ENCODE peak calls at places on chromosomes 2 and 18, in seven cellular contexts. K, I, D, N, O, H and L are unnamed samples.

GRCh38 chr2:192827735-192828134 is 633.0 kb upstream of the TMEFF2 start:
- DNase-seq in H (peak; percentile 44), O (no peak), N (no peak), D (no peak), I (no peak), K (no peak), L (no peak)

GRCh38 chr2:85792783-85793441 is 39.1 kb downstream of the ATOH8 start:
- DNase-seq in N (no peak), O (peak; percentile 88), I (no peak), K (peak; percentile 60), D (no peak), H (peak; percentile 60), L (no peak)

GRCh38 chr18:12328179-12328823 is 20.3 kb downstream of the TUBB6 start:
- DNase-seq in D (no peak), I (no peak), O (no peak), N (no peak), K (no peak), H (no peak), L (no peak)

GRCh38 chr2:165601866-165602636 is 132.6 kb downstream of the CSRNP3 start:
- DNase-seq in H (no peak), K (no peak), I (no peak), D (no peak), O (peak; percentile 81), N (no peak), L (no peak)

GRCh38 chr2:119282966-119283511 is 59.4 kb downstream of the STEAP3 start:
- DNase-seq in H (peak; percentile 57), O (no peak), K (no peak), I (peak; percentile 60), D (peak; percentile 79), N (no peak), L (peak; percentile 68)

GRCh38 chr2:156343940-156344301 is 11.4 kb upstream of the NR4A2 start:
- DNase-seq in I (no peak), H (no peak), N (no peak), O (no peak), K (no peak), D (no peak), L (no peak)

GRCh38 chr2:237540823-237541222 is 25.6 kb upstream of the PRLH start:
- DNase-seq in O (peak; percentile 40), D (peak; percentile 82), K (peak; percentile 87), H (no peak), N (no peak), I (peak; percentile 77), L (peak; percentile 21)

GRCh38 chr2:239227661-239228371 is 173.0 kb downstream of the HDAC4 start:
- DNase-seq in N (no peak), I (no peak), K (peak; percentile 93), H (no peak), D (peak; percentile 26), O (peak; percentile 28), L (peak; percentile 35)

GRCh38 chr18:78927616-78928015 is 52.0 kb upstream of the SALL3 start:
- DNase-seq in K (no peak), H (no peak), O (no peak), D (no peak), N (no peak), I (no peak), L (no peak)

GRCh38 chr2:152405206-152406118 is 70.5 kb downstream of the FMNL2 start:
- DNase-seq in K (no peak), N (no peak), H (no peak), D (no peak), I (no peak), O (no peak), L (no peak)

GRCh38 chr2:113886479-113887383 is 3.2 kb upstream of the ACTR3 start:
- DNase-seq in H (no peak), I (peak; percentile 24), N (peak; percentile 91), K (no peak), D (peak; percentile 55), O (peak; percentile 83), L (no peak)

GRCh38 chr18:49869354-49869753 is 56.0 kb upstream of the ACAA2 start:
- DNase-seq in O (no peak), K (no peak), I (no peak), N (no peak), D (no peak), H (no peak), L (no peak)

GRCh38 chr2:166521155-166521554 is 27.1 kb upstream of the SCN7A start:
- DNase-seq in H (no peak), K (no peak), O (no peak), I (no peak), N (no peak), D (no peak), L (no peak)

GRCh38 chr2:98664323-98664722 is 55.9 kb downstream of the UNC50 start:
- DNase-seq in K (no peak), D (no peak), H (no peak), N (no peak), I (no peak), O (no peak), L (no peak)

GRCh38 chr2:189851174-189851826 is 67.0 kb downstream of the PMS1 start:
- DNase-seq in I (no peak), O (no peak), N (no peak), D (no peak), K (no peak), H (no peak), L (no peak)

GRCh38 chr2:47147011-47147410 is 8.1 kb downstream of the STPG4 start:
- DNase-seq in I (no peak), N (no peak), H (no peak), K (no peak), D (no peak), O (no peak), L (no peak)

GRCh38 chr18:26442139-26442538 is 106.2 kb downstream of the KCTD1 start:
- DNase-seq in I (no peak), O (peak; percentile 36), H (no peak), D (no peak), K (no peak), N (no peak), L (no peak)

DNA sequence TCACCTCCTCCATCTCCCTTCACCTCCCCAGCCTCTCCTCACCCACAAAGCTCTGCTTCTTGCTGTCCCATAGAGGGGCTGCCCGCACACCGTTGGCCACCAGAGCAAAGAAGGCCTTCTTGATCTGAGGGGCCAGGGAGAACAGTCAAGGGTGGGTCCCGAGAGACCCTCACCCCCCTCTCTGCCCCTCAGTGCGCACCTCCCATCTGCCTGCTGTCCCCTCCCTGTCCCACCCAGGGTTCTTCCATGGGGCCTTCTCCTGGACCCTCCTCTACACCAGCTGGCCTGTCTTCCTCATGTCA is 3.2 kb downstream of the PRKAG3 start:
- DNase-seq in K (no peak), O (no peak), D (no peak), N (no peak), I (no peak), H (no peak), L (no peak)
- H3K4me1 ChIP-seq in K (peaks cover 58% of the 10 kb centered on the region), O (no peaks in the 10 kb centered on the region), D (peaks cover 5% of the 10 kb centered on the region), N (no peaks in the 10 kb centered on the region), I (peaks cover 6% of the 10 kb centered on the region), H (no peaks in the 10 kb centered on the region), L (peaks cover 4% of the 10 kb centered on the region)

GRCh38 chr2:128682266-128682665 is 363.6 kb upstream of the HS6ST1 start:
- DNase-seq in N (no peak), K (no peak), O (no peak), D (peak; percentile 8), H (no peak), I (no peak), L (no peak)

GRCh38 chr2:128686498-128686861 is 367.8 kb upstream of the HS6ST1 start:
- DNase-seq in K (no peak), H (no peak), I (no peak), D (no peak), O (no peak), N (no peak), L (no peak)

GRCh38 chr2:128684523-128684922 is 365.9 kb upstream of the HS6ST1 start:
- DNase-seq in I (no peak), K (no peak), O (no peak), N (no peak), D (no peak), H (no peak), L (no peak)

GRCh38 chr2:128685841-128686497 is 367.3 kb upstream of the HS6ST1 start:
- DNase-seq in K (no peak), O (no peak), I (no peak), D (peak; percentile 17), H (no peak), N (no peak), L (no peak)

DNA sequence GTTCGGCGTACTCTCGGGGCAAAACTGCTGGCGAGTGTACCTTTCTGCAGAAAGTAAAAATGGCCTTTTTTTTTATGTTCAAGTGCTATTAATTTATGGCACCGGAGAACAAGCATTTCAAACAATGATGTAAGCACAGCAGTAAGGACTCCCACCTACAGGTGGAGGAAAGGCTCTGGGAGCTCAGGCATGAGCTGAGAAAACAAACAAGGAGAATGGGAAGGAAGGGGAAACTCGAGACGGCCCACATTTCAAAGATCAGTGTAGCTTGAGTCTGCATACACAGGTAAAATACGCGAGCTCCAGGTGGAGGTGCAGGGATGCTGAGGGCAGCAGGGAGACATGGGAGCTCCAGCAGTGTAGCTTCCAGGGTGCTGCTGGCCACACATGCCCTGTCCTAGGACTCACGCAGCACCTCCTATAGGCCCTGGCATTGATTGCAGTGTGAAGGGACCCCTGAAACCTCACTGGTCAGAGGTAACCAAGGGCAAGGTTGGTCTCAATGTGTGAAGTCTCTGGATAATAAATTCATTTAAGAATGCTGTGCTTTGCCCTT is 362.8 kb upstream of the HS6ST1 start:
- DNase-seq in K (no peak), N (no peak), H (no peak), D (peak; percentile 15), I (no peak), O (no peak), L (no peak)
- TF ChIP-seq CTCF in K (no peak), N (no peak), H (no peak), D (no peak), I (no peak), O (no peak), L (no peak)

DNA sequence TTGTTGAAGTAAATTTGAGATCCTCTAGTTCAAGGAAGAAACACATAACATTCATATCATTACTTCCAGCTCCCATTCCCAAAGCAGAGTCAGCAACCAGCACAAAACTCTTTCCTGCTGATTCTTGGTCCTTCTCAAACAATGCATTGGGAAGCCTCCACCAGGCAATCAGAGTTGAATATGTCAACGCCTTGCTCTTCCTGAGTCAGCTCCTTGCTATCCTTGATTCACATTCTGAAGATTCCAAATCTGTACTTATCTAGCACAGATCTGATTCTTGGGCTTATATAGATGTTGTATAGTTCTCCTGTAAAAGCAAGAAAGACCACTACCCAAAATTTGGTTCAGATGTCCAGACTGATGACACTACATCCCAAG is 29.6 kb downstream of the CFAP210 start:
- DNase-seq in N (no peak), H (no peak), O (peak; percentile 11), K (no peak), D (no peak), I (no peak), L (no peak)
- H3K4me3 ChIP-seq in N (no peak overlapping the region), H (no peak overlapping the region), O (no peak overlapping the region), K (no peak overlapping the region), D (no peak overlapping the region), I (no peak overlapping the region), L (no peak overlapping the region)

GRCh38 chr2:144454466-144455287 is 65.2 kb downstream of the ZEB2 start:
- DNase-seq in D (no peak), O (no peak), I (no peak), H (no peak), K (no peak), N (no peak), L (no peak)

GRCh38 chr2:144458536-144458935 is 61.4 kb downstream of the ZEB2 start:
- DNase-seq in D (no peak), K (no peak), O (no peak), I (no peak), H (no peak), N (no peak), L (no peak)

GRCh38 chr2:144453486-144454158 is 66.3 kb downstream of the ZEB2 start:
- DNase-seq in I (no peak), D (no peak), O (no peak), K (no peak), N (no peak), H (no peak), L (no peak)

GRCh38 chr2:144456680-144457079 is 63.2 kb downstream of the ZEB2 start:
- DNase-seq in H (no peak), N (no peak), K (no peak), I (no peak), O (peak; percentile 88), D (no peak), L (no peak)

GRCh38 chr2:144455979-144456378 is 63.9 kb downstream of the ZEB2 start:
- DNase-seq in K (no peak), N (no peak), O (no peak), I (no peak), H (no peak), D (no peak), L (no peak)
- H3K4me1 ChIP-seq in K (peaks cover 48% of the 10 kb centered on the region), N (no peaks in the 10 kb centered on the region), O (peaks cover 79% of the 10 kb centered on the region), I (peaks cover 100% of the 10 kb centered on the region), H (peaks cover 42% of the 10 kb centered on the region), D (peaks cover 91% of the 10 kb centered on the region), L (no peaks in the 10 kb centered on the region)